ENCODE peak calls at places on chromosome 6, in seven cellular contexts. J, I, N, M, E, S and V are unnamed samples.
A peak's percentile ranks its signal among the peaks of the same experiment; 100 is the strongest.

GRCh38 chr6:73774311-73774766 is 78.3 kb downstream of the CD109 start:
- DNase-seq in I (no peak), M (peak; percentile 43), S (no peak), E (peak; percentile 80), N (no peak), J (no peak), V (no peak)

GRCh38 chr6:30691208-30691872 is 556 bp upstream of the NRM start:
- DNase-seq in N (no peak), M (peak; percentile 83), S (no peak), E (no peak), I (peak; percentile 79), J (no peak), V (no peak)

GRCh38 chr6:170186909-170187668 is 103.8 kb downstream of the DLL1 start:
- DNase-seq in N (no peak), J (no peak), S (no peak), E (no peak), M (no peak), I (no peak), V (no peak)

GRCh38 chr6:131510094-131510493 is 62.9 kb upstream of the ARG1 start:
- DNase-seq in M (peak; percentile 73), E (no peak), N (no peak), I (peak; percentile 45), S (peak; percentile 83), J (no peak), V (no peak)

GRCh38 chr6:6604566-6604965 is 16.0 kb downstream of the LY86 start:
- DNase-seq in E (no peak), I (no peak), N (no peak), S (no peak), J (no peak), M (no peak), V (peak; percentile 35)

GRCh38 chr6:12401200-12401599 is 111.0 kb downstream of the EDN1 start:
- DNase-seq in I (no peak), N (no peak), M (no peak), E (no peak), J (no peak), S (no peak), V (no peak)

GRCh38 chr6:12008366-12009179 is 3.5 kb upstream of the HIVEP1 start:
- DNase-seq in I (peak; percentile 86), S (peak; percentile 80), E (peak; percentile 78), N (peak; percentile 83), J (peak; percentile 92), M (peak; percentile 93), V (peak; percentile 82)

GRCh38 chr6:43144879-43145278 is 26.2 kb upstream of the SRF start:
- DNase-seq in N (no peak), E (peak; percentile 66), I (no peak), M (no peak), J (no peak), S (no peak), V (no peak)

GRCh38 chr6:75178757-75179156 is 27.1 kb downstream of the COL12A1 start:
- DNase-seq in E (no peak), I (no peak), S (no peak), J (no peak), N (no peak), M (no peak), V (no peak)

GRCh38 chr6:30830438-30830837 is 53.9 kb upstream of the DDR1 start:
- DNase-seq in I (no peak), J (no peak), N (no peak), S (no peak), E (no peak), M (no peak), V (peak; percentile 79)

GRCh38 chr6:13730704-13731103 is 19.1 kb upstream of the RANBP9 start:
- DNase-seq in I (no peak), E (no peak), S (no peak), M (no peak), J (no peak), N (no peak), V (no peak)

GRCh38 chr6:25486580-25486979 is 165.4 kb upstream of the SCGN start:
- DNase-seq in M (no peak), I (no peak), J (no peak), N (no peak), S (no peak), E (no peak), V (no peak)

GRCh38 chr6:143596857-143597256 is 80.9 kb upstream of the PHACTR2 start:
- DNase-seq in S (no peak), E (no peak), I (no peak), J (peak; percentile 34), N (no peak), M (peak; percentile 51), V (no peak)

GRCh38 chr6:152233547-152234320 is 403.4 kb downstream of the SYNE1 start:
- DNase-seq in M (no peak), J (no peak), N (no peak), S (no peak), E (no peak), I (no peak), V (no peak)

GRCh38 chr6:18595774-18596528 is 208.8 kb downstream of the RNF144B start:
- DNase-seq in M (peak; percentile 78), E (peak; percentile 85), J (peak; percentile 87), N (peak; percentile 43), S (peak; percentile 64), I (peak; percentile 83), V (peak; percentile 47)

GRCh38 chr6:13411484-13411883 is 75.9 kb downstream of the GFOD1 start:
- DNase-seq in J (no peak), I (no peak), N (no peak), S (no peak), M (no peak), E (no peak), V (no peak)

GRCh38 chr6:122008105-122009100 is 391.0 kb upstream of the HSF2 start:
- DNase-seq in E (no peak), I (peak; percentile 31), M (peak; percentile 92), N (no peak), S (no peak), J (no peak), V (no peak)

GRCh38 chr6:67640462-67640861 is 994.6 kb upstream of the ADGRB3 start:
- DNase-seq in I (no peak), S (no peak), E (no peak), M (no peak), J (no peak), N (no peak), V (no peak)

GRCh38 chr6:56595490-56596122 is 47.1 kb downstream of the DST start:
- DNase-seq in I (peak; percentile 74), E (peak; percentile 37), M (peak; percentile 48), S (peak; percentile 34), N (peak; percentile 43), J (peak; percentile 58), V (peak; percentile 34)

GRCh38 chr6:113450061-113450465 is 407.1 kb upstream of the MARCKS start:
- DNase-seq in M (peak; percentile 56), I (no peak), E (no peak), J (no peak), S (no peak), N (peak; percentile 6), V (no peak)

GRCh38 chr6:36334343-36334742 is 2.3 kb downstream of the BNIP5 start:
- DNase-seq in M (no peak), E (no peak), J (peak; percentile 46), I (no peak), S (no peak), N (no peak), V (no peak)

GRCh38 chr6:103797738-103798137 is 1062.0 kb downstream of the HACE1 start:
- DNase-seq in M (peak; percentile 32), S (no peak), I (peak; percentile 27), N (no peak), E (peak; percentile 30), J (peak; percentile 11), V (no peak)

GRCh38 chr6:43217351-43217750 is 11.9 kb downstream of the DNPH1 start:
- DNase-seq in I (no peak), N (no peak), E (no peak), J (no peak), S (no peak), M (no peak), V (no peak)

GRCh38 chr6:124798942-124799496 is 163.2 kb upstream of the RNF217 start:
- DNase-seq in I (no peak), M (no peak), E (no peak), J (no peak), S (no peak), N (no peak), V (no peak)

GRCh38 chr6:129744201-129744879 is 34.4 kb upstream of the ARHGAP18 start:
- DNase-seq in J (peak; percentile 29), I (no peak), E (peak; percentile 82), N (peak; percentile 76), M (peak; percentile 78), S (no peak), V (no peak)

GRCh38 chr6:83273596-83273995 is 80.4 kb downstream of the RWDD2A start:
- DNase-seq in I (no peak), S (no peak), E (no peak), N (no peak), J (no peak), M (no peak), V (no peak)

DNA sequence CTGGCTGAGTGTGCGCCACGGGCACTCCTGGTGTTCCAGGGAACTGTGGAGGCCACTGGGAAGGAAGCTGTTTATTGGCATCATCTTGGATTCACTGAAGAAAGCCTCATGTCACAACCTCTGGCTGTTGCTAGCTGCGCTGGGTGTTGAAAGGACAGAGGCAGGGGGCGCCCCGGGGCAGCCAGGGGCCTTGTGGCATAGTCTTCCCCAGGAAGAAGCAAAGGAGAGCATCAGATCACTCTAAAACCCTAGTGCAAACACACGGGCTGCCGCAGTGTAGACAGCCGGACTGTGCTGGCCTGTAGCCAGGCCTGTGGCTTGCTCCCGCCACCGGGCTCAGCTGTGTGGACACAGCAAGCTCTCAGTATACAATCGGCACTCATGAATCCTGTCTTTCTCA is 23.8 kb upstream of the SMOC2 start:
- DNase-seq in J (no peak), N (peak; percentile 12), M (peak; percentile 29), S (no peak), I (peak; percentile 22), E (no peak), V (no peak)
- H3K27ac ChIP-seq in J (no peak overlapping the region), N (no peak overlapping the region), M (no peak overlapping the region), S (no peak overlapping the region), I (no peak overlapping the region), E (no peak overlapping the region), V (no peak overlapping the region)

DNA sequence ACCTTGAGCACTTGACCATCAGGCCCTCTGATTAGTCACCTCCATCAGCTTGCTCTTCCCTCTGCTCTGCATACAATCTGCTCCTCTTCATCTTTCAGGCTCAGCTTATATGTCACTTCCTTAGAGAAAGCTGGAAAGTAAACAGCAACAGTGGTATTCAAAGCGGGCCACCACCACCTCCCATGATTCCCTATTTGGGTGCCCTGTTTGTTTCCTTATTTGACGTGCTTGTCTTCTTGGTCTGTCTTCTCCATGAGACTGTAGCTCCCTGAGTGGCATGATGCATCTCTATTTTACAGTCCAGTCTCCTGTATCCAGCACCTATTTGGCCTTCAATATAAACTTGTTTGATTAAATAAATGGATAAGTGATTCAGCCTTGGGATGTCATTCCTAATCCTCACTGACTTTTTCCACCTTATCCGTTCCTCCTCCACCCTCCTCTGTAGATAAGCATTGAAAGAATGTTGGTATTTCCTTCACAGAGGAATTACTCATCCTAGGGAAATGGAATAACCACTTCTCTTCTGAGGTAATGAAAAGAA is 102.8 kb upstream of the SGK1 start:
- DNase-seq in E (peak; percentile 79), I (no peak), M (peak; percentile 66), J (no peak), N (no peak), S (no peak), V (no peak)
- H3K4me1 ChIP-seq in E (peaks cover 52% of the 10 kb centered on the region), I (no peaks in the 10 kb centered on the region), M (no peaks in the 10 kb centered on the region), J (no peaks in the 10 kb centered on the region), N (no peaks in the 10 kb centered on the region), S (no peaks in the 10 kb centered on the region), V (no peaks in the 10 kb centered on the region)

GRCh38 chr6:142336183-142336582 is 34.4 kb downstream of the ADGRG6 start:
- DNase-seq in I (no peak), J (no peak), E (no peak), M (no peak), N (no peak), S (no peak), V (no peak)
- H3K79me2 ChIP-seq in I (no peaks in the 10 kb centered on the region), J (peaks cover 16% of the 10 kb centered on the region), E (peaks cover 93% of the 10 kb centered on the region), M (no peaks in the 10 kb centered on the region), N (peaks cover 97% of the 10 kb centered on the region), S (no peaks in the 10 kb centered on the region), V (no peaks in the 10 kb centered on the region)

GRCh38 chr6:92922216-92922806 is 497.0 kb downstream of the EPHA7 start:
- DNase-seq in I (peak; percentile 29), N (no peak), M (peak; percentile 18), S (no peak), E (no peak), J (no peak), V (no peak)
- H3K27ac ChIP-seq in I (no peak overlapping the region), N (no peak overlapping the region), M (no peak overlapping the region), S (no peak overlapping the region), E (no peak overlapping the region), J (no peak overlapping the region), V (no peak overlapping the region)